ENCODE peak calls at places on chromosomes 3 and 15, in eight cellular contexts. One of them, this sample, is unnamed. For H3K4me1, the result is how much of the 10 kb centered on the place peaks cover.

GRCh38 chr3:23576379-23576959 is 229.3 kb upstream of the UBE2E1 start:
- DNase-seq in fibroblast of lung: no peak
- DNase-seq in Peyer's patch: no peak
- DNase-seq in aorta: no peak
- DNase-seq in left lung: no peak
- DNase-seq in heart right ventricle: no peak
- DNase-seq in pancreas: no peak
- DNase-seq in left ventricle myocardium inferior: no peak
- DNase-seq in this sample: no peak

GRCh38 chr15:40150163-40150925 is 10.5 kb upstream of the BUB1B start:
- DNase-seq in Peyer's patch: no peak
- DNase-seq in pancreas: peak
- DNase-seq in left lung: no peak
- DNase-seq in left ventricle myocardium inferior: no peak
- DNase-seq in fibroblast of lung: peak
- DNase-seq in heart right ventricle: no peak
- DNase-seq in aorta: no peak
- DNase-seq in this sample: no peak

GRCh38 chr15:70902105-70902504 is 9.5 kb downstream of the LRRC49 start:
- DNase-seq in pancreas: no peak
- DNase-seq in heart right ventricle: no peak
- DNase-seq in Peyer's patch: peak
- DNase-seq in aorta: no peak
- DNase-seq in left lung: no peak
- DNase-seq in left ventricle myocardium inferior: no peak
- DNase-seq in fibroblast of lung: peak
- DNase-seq in this sample: no peak

GRCh38 chr3:128309026-128309425 is 155.7 kb downstream of the EEFSEC start:
- DNase-seq in aorta: no peak
- DNase-seq in Peyer's patch: no peak
- DNase-seq in left ventricle myocardium inferior: peak
- DNase-seq in fibroblast of lung: no peak
- DNase-seq in left lung: no peak
- DNase-seq in heart right ventricle: peak
- DNase-seq in pancreas: no peak
- DNase-seq in this sample: no peak

GRCh38 chr3:141050913-141051632 is at the start of gene SPSB4:
- DNase-seq in pancreas: peak
- DNase-seq in aorta: peak
- DNase-seq in Peyer's patch: no peak
- DNase-seq in fibroblast of lung: peak
- DNase-seq in left lung: no peak
- DNase-seq in heart right ventricle: peak
- DNase-seq in left ventricle myocardium inferior: peak
- DNase-seq in this sample: no peak

GRCh38 chr3:30285188-30286006 is 321.0 kb upstream of the TGFBR2 start:
- DNase-seq in pancreas: no peak
- DNase-seq in fibroblast of lung: no peak
- DNase-seq in Peyer's patch: no peak
- DNase-seq in left lung: no peak
- DNase-seq in left ventricle myocardium inferior: no peak
- DNase-seq in heart right ventricle: no peak
- DNase-seq in aorta: no peak
- DNase-seq in this sample: no peak

GRCh38 chr15:101614761-101615160 is 37.4 kb downstream of the TM2D3 start:
- DNase-seq in left ventricle myocardium inferior: no peak
- DNase-seq in aorta: no peak
- DNase-seq in heart right ventricle: no peak
- DNase-seq in Peyer's patch: no peak
- DNase-seq in left lung: no peak
- DNase-seq in fibroblast of lung: no peak
- DNase-seq in pancreas: no peak
- DNase-seq in this sample: no peak

GRCh38 chr3:166013073-166013679 is 176.0 kb upstream of the BCHE start:
- DNase-seq in Peyer's patch: no peak
- DNase-seq in aorta: no peak
- DNase-seq in pancreas: no peak
- DNase-seq in heart right ventricle: no peak
- DNase-seq in left lung: no peak
- DNase-seq in left ventricle myocardium inferior: no peak
- DNase-seq in fibroblast of lung: peak
- DNase-seq in this sample: no peak

GRCh38 chr3:133531981-133532380 is 41.5 kb upstream of the CDV3 start:
- DNase-seq in heart right ventricle: no peak
- DNase-seq in aorta: no peak
- DNase-seq in left ventricle myocardium inferior: no peak
- DNase-seq in left lung: no peak
- DNase-seq in fibroblast of lung: peak
- DNase-seq in Peyer's patch: no peak
- DNase-seq in pancreas: no peak
- DNase-seq in this sample: no peak

GRCh38 chr3:41216993-41217392 is 17.7 kb downstream of the CTNNB1 start:
- DNase-seq in aorta: no peak
- DNase-seq in left lung: no peak
- DNase-seq in heart right ventricle: no peak
- DNase-seq in Peyer's patch: no peak
- DNase-seq in fibroblast of lung: no peak
- DNase-seq in left ventricle myocardium inferior: no peak
- DNase-seq in pancreas: no peak
- DNase-seq in this sample: no peak

GRCh38 chr15:56672721-56673120 is 60.6 kb downstream of the ZNF280D start:
- DNase-seq in Peyer's patch: no peak
- DNase-seq in aorta: no peak
- DNase-seq in pancreas: no peak
- DNase-seq in left ventricle myocardium inferior: no peak
- DNase-seq in fibroblast of lung: peak
- DNase-seq in left lung: no peak
- DNase-seq in heart right ventricle: no peak
- DNase-seq in this sample: no peak

DNA sequence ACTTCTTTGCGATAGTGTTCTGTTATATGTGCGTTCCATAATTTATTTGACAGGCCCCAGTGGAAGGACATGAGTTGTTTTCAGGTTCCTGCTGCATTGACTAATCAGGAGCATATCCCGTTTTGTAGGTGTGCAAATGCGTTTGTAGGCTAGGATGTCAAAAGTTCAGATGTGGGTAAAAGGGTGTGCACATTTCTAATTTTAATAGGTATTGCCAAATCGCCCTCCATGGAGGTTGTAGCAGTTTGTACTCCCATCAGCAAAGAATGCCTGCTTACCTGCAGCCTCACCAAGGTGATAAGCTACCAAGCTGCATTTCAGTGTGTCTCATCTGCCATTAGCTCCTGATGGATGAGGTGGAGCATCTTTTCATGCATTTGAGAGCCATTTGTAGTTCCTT is 36.3 kb downstream of the KLF13 start:
- DNase-seq in left lung: no peak
- DNase-seq in fibroblast of lung: no peak
- DNase-seq in Peyer's patch: no peak
- DNase-seq in pancreas: no peak
- DNase-seq in aorta: no peak
- DNase-seq in left ventricle myocardium inferior: no peak
- DNase-seq in heart right ventricle: no peak
- DNase-seq in this sample: no peak
- H3K27ac ChIP-seq in left lung: no peak
- H3K27ac ChIP-seq in fibroblast of lung: no peak
- H3K27ac ChIP-seq in Peyer's patch: peak
- H3K27ac ChIP-seq in pancreas: peak
- H3K27ac ChIP-seq in aorta: no peak
- H3K27ac ChIP-seq in left ventricle myocardium inferior: peak
- H3K27ac ChIP-seq in heart right ventricle: peak
- H3K27ac ChIP-seq in this sample: no peak

GRCh38 chr3:156433138-156433537 is 121.8 kb downstream of the SSR3 start:
- DNase-seq in left lung: no peak
- DNase-seq in left ventricle myocardium inferior: no peak
- DNase-seq in fibroblast of lung: peak
- DNase-seq in pancreas: no peak
- DNase-seq in aorta: no peak
- DNase-seq in heart right ventricle: no peak
- DNase-seq in Peyer's patch: no peak
- DNase-seq in this sample: no peak
- H3K4me1 ChIP-seq in left lung: under half
- H3K4me1 ChIP-seq in left ventricle myocardium inferior: under half
- H3K4me1 ChIP-seq in fibroblast of lung: under half
- H3K4me1 ChIP-seq in pancreas: under half
- H3K4me1 ChIP-seq in aorta: under half
- H3K4me1 ChIP-seq in heart right ventricle: under half
- H3K4me1 ChIP-seq in Peyer's patch: under half
- H3K4me1 ChIP-seq in this sample: under half

GRCh38 chr15:67103432-67103831 is 38.0 kb downstream of the SMAD3 start:
- DNase-seq in Peyer's patch: no peak
- DNase-seq in heart right ventricle: no peak
- DNase-seq in fibroblast of lung: no peak
- DNase-seq in aorta: peak
- DNase-seq in left lung: no peak
- DNase-seq in pancreas: no peak
- DNase-seq in left ventricle myocardium inferior: no peak
- DNase-seq in this sample: no peak

GRCh38 chr15:67103021-67103420 is 37.6 kb downstream of the SMAD3 start:
- DNase-seq in fibroblast of lung: no peak
- DNase-seq in Peyer's patch: no peak
- DNase-seq in aorta: peak
- DNase-seq in left lung: no peak
- DNase-seq in pancreas: no peak
- DNase-seq in heart right ventricle: no peak
- DNase-seq in left ventricle myocardium inferior: no peak
- DNase-seq in this sample: no peak

GRCh38 chr15:67105065-67105951 is 39.9 kb downstream of the SMAD3 start:
- DNase-seq in heart right ventricle: no peak
- DNase-seq in left ventricle myocardium inferior: no peak
- DNase-seq in left lung: no peak
- DNase-seq in fibroblast of lung: peak
- DNase-seq in Peyer's patch: peak
- DNase-seq in aorta: peak
- DNase-seq in pancreas: peak
- DNase-seq in this sample: no peak

GRCh38 chr15:67103869-67104268 is 38.5 kb downstream of the SMAD3 start:
- DNase-seq in left lung: no peak
- DNase-seq in aorta: peak
- DNase-seq in fibroblast of lung: no peak
- DNase-seq in left ventricle myocardium inferior: no peak
- DNase-seq in pancreas: no peak
- DNase-seq in heart right ventricle: no peak
- DNase-seq in Peyer's patch: no peak
- DNase-seq in this sample: no peak

GRCh38 chr15:67104453-67104852 is 39.1 kb downstream of the SMAD3 start:
- DNase-seq in aorta: peak
- DNase-seq in Peyer's patch: no peak
- DNase-seq in fibroblast of lung: no peak
- DNase-seq in pancreas: no peak
- DNase-seq in left ventricle myocardium inferior: no peak
- DNase-seq in heart right ventricle: no peak
- DNase-seq in left lung: no peak
- DNase-seq in this sample: no peak
- H3K27ac ChIP-seq in aorta: peak
- H3K27ac ChIP-seq in Peyer's patch: peak
- H3K27ac ChIP-seq in fibroblast of lung: peak
- H3K27ac ChIP-seq in pancreas: peak
- H3K27ac ChIP-seq in left ventricle myocardium inferior: peak
- H3K27ac ChIP-seq in heart right ventricle: peak
- H3K27ac ChIP-seq in left lung: no peak
- H3K27ac ChIP-seq in this sample: no peak

GRCh38 chr3:50238549-50239026 is 2.6 kb downstream of the GNAI2 start:
- DNase-seq in aorta: peak
- DNase-seq in Peyer's patch: peak
- DNase-seq in fibroblast of lung: peak
- DNase-seq in pancreas: peak
- DNase-seq in heart right ventricle: peak
- DNase-seq in left ventricle myocardium inferior: peak
- DNase-seq in left lung: peak
- DNase-seq in this sample: no peak
- H3K4me1 ChIP-seq in aorta: under half
- H3K4me1 ChIP-seq in Peyer's patch: under half
- H3K4me1 ChIP-seq in fibroblast of lung: under half
- H3K4me1 ChIP-seq in pancreas: under half
- H3K4me1 ChIP-seq in heart right ventricle: half or more
- H3K4me1 ChIP-seq in left ventricle myocardium inferior: half or more
- H3K4me1 ChIP-seq in left lung: half or more
- H3K4me1 ChIP-seq in this sample: half or more